ENCODE peak calls at places on chromosomes 13 and 19, in eight cellular contexts. I is CD8-positive, alpha-beta T cell; O is stimulated activated CD8-positive, alpha-beta memory T cell treated with anti-CD3 and anti-CD28 coated beads, Interleukin-4, amount 100 ng/mL, for 1 hour; L is activated T-helper 1 cell treated with anti-CD3 and anti-CD28 coated beads, Interleukin-2, amount 50 U/mL, for 16 hours; Z is Calu3; R is omental fat pad; Y is thoracic aorta; H is ELR. D is an unnamed sample.

GRCh38 chr19:30144794-30145193 is 202.8 kb downstream of the URI1 start:
- DNase-seq in Y (no peak), R (no peak), I (no peak), Z (no peak), L (no peak), H (no peak), O (no peak), D (no peak)

GRCh38 chr13:33676045-33676699 is 141.8 kb upstream of the RFC3 start:
- DNase-seq in L (no peak), Z (peak), Y (no peak), R (no peak), H (peak), I (no peak), O (no peak), D (no peak)

GRCh38 chr19:45124021-45124420 is 31.0 kb downstream of the PPP1R37 start:
- DNase-seq in I (no peak), H (no peak), R (no peak), Y (no peak), O (no peak), L (no peak), Z (no peak), D (no peak)

GRCh38 chr19:8252922-8253589 is 43.9 kb downstream of the CERS4 start:
- DNase-seq in H (peak), L (peak), Z (peak), R (peak), I (peak), Y (peak), O (peak), D (peak)

GRCh38 chr13:111895896-111896821 is 170.8 kb upstream of the SOX1 start:
- DNase-seq in O (no peak), I (no peak), Y (no peak), Z (no peak), R (no peak), L (no peak), H (no peak), D (no peak)

GRCh38 chr19:53823380-53824120 is 564 bp downstream of the NLRP12 start:
- DNase-seq in R (no peak), H (no peak), Z (no peak), L (no peak), O (no peak), I (no peak), Y (no peak), D (no peak)

GRCh38 chr13:75870397-75870801 is 234.3 kb downstream of the LMO7 start:
- DNase-seq in R (no peak), L (no peak), H (peak), O (no peak), Z (no peak), Y (no peak), I (no peak), D (peak)

GRCh38 chr19:32255566-32256295 is 89.7 kb upstream of the ZNF507 start:
- DNase-seq in I (no peak), L (no peak), O (no peak), Z (no peak), Y (no peak), R (no peak), H (no peak), D (no peak)

GRCh38 chr19:53991224-53992113 is at the start of gene CACNG6:
- DNase-seq in L (no peak), Y (no peak), O (no peak), Z (peak), H (peak), I (no peak), R (no peak), D (no peak)

GRCh38 chr19:42573642-42574041 is 21.1 kb downstream of the CEACAM8 start:
- DNase-seq in Z (no peak), H (no peak), R (no peak), O (no peak), I (no peak), Y (no peak), L (no peak), D (no peak)

GRCh38 chr13:30107536-30108136 is 199.7 kb downstream of the KATNAL1 start:
- DNase-seq in O (no peak), Y (no peak), I (no peak), Z (no peak), R (peak), L (no peak), H (peak), D (no peak)

GRCh38 chr13:39451860-39452301 is 151.1 kb downstream of the LHFPL6 start:
- DNase-seq in R (no peak), H (no peak), L (no peak), O (no peak), Z (no peak), Y (no peak), I (no peak), D (no peak)